ENCODE peak calls at places on chromosomes 5 and 9, in five cellular contexts. E is neuronal stem cell, T is IMR-90, C is H1, L is H9. I is an unnamed sample. For H3K79me1, the result is how much of the 10 kb centered on the place peaks cover.

GRCh38 chr9:86827893-86828292 is 119.4 kb downstream of the GAS1 start:
- DNase-seq in E (no peak), T (no peak), C (no peak), L (no peak), I (peak)

GRCh38 chr5:111902436-111902835 is 145.4 kb upstream of the NREP start:
- DNase-seq in L (no peak), E (no peak), T (no peak), C (no peak), I (no peak)

GRCh38 chr5:78757269-78758053 is 108.9 kb upstream of the LHFPL2 start:
- DNase-seq in L (no peak), E (no peak), T (peak), C (no peak), I (no peak)

GRCh38 chr5:149981233-149981632 is 19.2 kb downstream of the TIGD6 start:
- DNase-seq in L (no peak), T (no peak), E (no peak), C (no peak), I (no peak)

GRCh38 chr9:120043448-120043847 is 536.5 kb downstream of the CDK5RAP2 start:
- DNase-seq in C (no peak), L (no peak), E (no peak), T (no peak), I (no peak)

GRCh38 chr9:110140276-110140675 is 67.7 kb downstream of the C9orf152 start:
- DNase-seq in E (no peak), T (no peak), C (no peak), L (no peak), I (no peak)

GRCh38 chr5:137575847-137576246 is 76.7 kb upstream of the SPOCK1 start:
- DNase-seq in E (no peak), L (no peak), C (no peak), T (no peak), I (no peak)

GRCh38 chr9:21688108-21689102 is 114.0 kb upstream of the MTAP start:
- DNase-seq in T (peak), E (no peak), C (no peak), L (no peak), I (no peak)

GRCh38 chr5:11415751-11416150 is 488.5 kb downstream of the CTNND2 start:
- DNase-seq in C (no peak), T (no peak), E (peak), L (no peak), I (no peak)

GRCh38 chr5:33761139-33761538 is 130.7 kb downstream of the ADAMTS12 start:
- DNase-seq in L (peak), E (peak), C (no peak), T (peak), I (peak)

GRCh38 chr5:170182461-170182860 is 50.3 kb upstream of the C5orf58 start:
- DNase-seq in E (no peak), L (no peak), C (no peak), T (no peak), I (no peak)

GRCh38 chr5:72281764-72282499 is 38.1 kb downstream of the MRPS27 start:
- DNase-seq in L (no peak), E (no peak), T (peak), C (no peak), I (peak)

GRCh38 chr9:110099236-110099741 is 108.7 kb downstream of the C9orf152 start:
- DNase-seq in T (peak), E (no peak), C (no peak), L (no peak), I (no peak)

GRCh38 chr5:16735092-16735970 is 118.5 kb upstream of the RETREG1 start:
- DNase-seq in T (no peak), C (no peak), E (no peak), L (no peak), I (no peak)

GRCh38 chr5:59548807-59549357 is 344.6 kb downstream of the PDE4D start:
- DNase-seq in L (no peak), C (no peak), T (no peak), E (no peak), I (no peak)

GRCh38 chr9:2740616-2741015 is 23.3 kb downstream of the KCNV2 start:
- DNase-seq in C (no peak), L (no peak), E (no peak), T (peak), I (no peak)

GRCh38 chr5:150181766-150182545 is 7.9 kb upstream of the SLC6A7 start:
- DNase-seq in E (no peak), L (no peak), C (no peak), T (peak), I (no peak)

GRCh38 chr9:90333226-90333625 is 309.4 kb downstream of the DIRAS2 start:
- DNase-seq in C (no peak), T (no peak), E (no peak), L (no peak), I (peak)

GRCh38 chr5:95817430-95817829 is 5.1 kb downstream of the GLRX start:
- DNase-seq in T (peak), L (no peak), E (no peak), C (no peak), I (peak)

GRCh38 chr9:127347831-127348699 is 48.9 kb upstream of the SLC2A8 start:
- DNase-seq in C (no peak), T (peak), E (no peak), L (no peak), I (peak)

GRCh38 chr5:127968998-127969397 is 114.6 kb upstream of the SLC12A2 start:
- DNase-seq in C (no peak), L (no peak), T (no peak), E (no peak), I (no peak)

GRCh38 chr9:94950733-94951590 is 224.5 kb downstream of the AOPEP start:
- DNase-seq in L (no peak), E (no peak), C (no peak), T (peak), I (no peak)

GRCh38 chr5:127404190-127404589 is 113.2 kb upstream of the PRRC1 start:
- DNase-seq in E (no peak), C (no peak), L (no peak), T (no peak), I (no peak)

GRCh38 chr9:88659126-88659525 is 124.1 kb downstream of the NXNL2 start:
- DNase-seq in C (no peak), L (no peak), E (no peak), T (no peak), I (no peak)

GRCh38 chr9:16421534-16421933 is 448.9 kb downstream of the BNC2 start:
- DNase-seq in L (peak), C (no peak), T (peak), E (no peak), I (peak)

GRCh38 chr9:112360047-112360804 is 19.7 kb upstream of the HSDL2 start:
- DNase-seq in E (no peak), T (peak), C (no peak), L (no peak), I (no peak)

GRCh38 chr9:16335788-16336580 is 534.5 kb downstream of the BNC2 start:
- DNase-seq in C (no peak), E (no peak), T (peak), L (no peak), I (no peak)

GRCh38 chr5:135066781-135067430 is 32.9 kb upstream of the PITX1 start:
- DNase-seq in T (no peak), L (no peak), E (no peak), C (no peak), I (no peak)

GRCh38 chr9:134492721-134493470 is 148.7 kb upstream of the COL5A1 start:
- DNase-seq in T (no peak), E (no peak), L (no peak), C (no peak), I (no peak)

GRCh38 chr5:4258170-4258569 is 662.5 kb downstream of the IRX1 start:
- DNase-seq in E (no peak), C (no peak), L (no peak), T (no peak), I (no peak)

GRCh38 chr5:98839469-98840383 is 66.3 kb downstream of the RGMB start:
- DNase-seq in L (peak), C (no peak), E (no peak), T (no peak), I (peak)

GRCh38 chr5:83256091-83256775 is 178.9 kb downstream of the XRCC4 start:
- DNase-seq in E (no peak), L (no peak), C (no peak), T (peak), I (no peak)

GRCh38 chr5:98104454-98105188 is 668.8 kb upstream of the RGMB start:
- DNase-seq in T (no peak), C (no peak), E (no peak), L (no peak), I (no peak)

GRCh38 chr5:80921026-80921425 is 39.1 kb upstream of the RASGRF2 start:
- DNase-seq in L (peak), C (no peak), E (no peak), T (no peak), I (peak)

GRCh38 chr9:87970602-87971001 is 3.7 kb downstream of the CDK20 start:
- DNase-seq in C (no peak), L (no peak), E (no peak), T (no peak), I (no peak)

GRCh38 chr5:65830856-65831255 is 95.5 kb upstream of the ERBIN start:
- DNase-seq in T (no peak), C (no peak), L (no peak), E (peak), I (peak)

GRCh38 chr5:169567079-169567478 is 16.5 kb upstream of the SPDL1 start:
- DNase-seq in T (peak), E (no peak), C (no peak), L (peak), I (peak)

GRCh38 chr9:93058357-93059096 is at the start of gene SUSD3:
- DNase-seq in E (peak), C (peak), T (no peak), L (peak), I (peak)

DNA sequence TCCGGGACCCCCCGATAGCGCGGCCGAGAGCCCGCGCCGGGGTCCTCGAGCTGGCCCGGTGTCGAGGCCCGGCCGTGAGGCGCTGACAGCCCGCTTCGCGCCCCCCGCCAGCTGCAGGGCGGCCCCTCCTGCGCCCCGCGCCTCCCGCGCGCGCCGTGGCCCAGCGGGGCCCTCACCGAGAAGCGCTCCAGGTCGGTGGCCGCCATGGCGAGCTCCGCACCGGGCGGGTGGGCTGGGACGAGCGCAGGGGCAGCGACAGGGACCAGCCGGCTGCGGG is 169 bp downstream of the SEPTIN8 start:
- DNase-seq in E (no peak), T (no peak), C (no peak), L (no peak), I (no peak)
- H3K79me1 ChIP-seq in E (under half), T (under half), C (under half), L (under half), I (under half)

DNA sequence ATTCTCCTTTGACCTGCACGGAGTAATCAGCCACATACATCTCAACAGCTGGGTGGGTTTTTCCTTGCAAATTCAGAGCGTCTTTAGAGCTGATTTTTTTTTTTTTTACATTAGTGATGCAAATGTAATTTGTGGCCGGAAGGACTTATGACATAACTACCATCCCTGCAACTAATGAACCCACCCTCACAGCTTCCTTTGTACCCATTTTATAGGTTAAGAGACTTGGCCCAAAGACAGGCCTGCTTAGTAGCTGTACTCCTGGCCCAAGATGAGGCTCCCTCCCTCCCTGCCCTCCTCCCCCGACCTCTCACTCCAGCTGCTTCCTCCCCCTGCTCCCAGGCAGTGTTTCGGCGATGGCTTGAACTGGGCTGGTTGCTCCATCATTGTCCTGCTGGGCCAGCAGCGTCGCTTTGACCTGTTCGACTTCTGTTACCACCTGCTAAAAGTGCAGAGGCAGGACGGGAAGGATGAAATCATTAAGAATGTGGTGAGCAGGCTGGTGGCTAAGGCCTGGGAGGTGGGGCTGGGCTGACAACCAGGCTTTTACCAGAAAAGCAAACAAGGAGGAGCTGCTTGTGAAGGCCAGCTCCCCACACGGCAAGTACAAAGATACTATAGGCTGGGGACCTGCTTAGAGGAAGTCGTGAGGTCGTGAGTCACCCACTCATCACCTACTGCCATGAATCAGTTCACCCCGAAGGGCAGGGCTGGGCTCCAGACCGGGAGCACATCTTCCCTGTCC is 69.7 kb upstream of the NIPAL4 start:
- DNase-seq in T (peak), C (no peak), E (no peak), L (no peak), I (peak)
- H3K18ac ChIP-seq in T (no peak), C (no peak), E (no peak), L (no peak), I (no peak)

GRCh38 chr5:61274561-61274960 is 57.5 kb upstream of the ZSWIM6 start:
- DNase-seq in C (no peak), L (no peak), E (no peak), T (peak), I (no peak)

GRCh38 chr5:61277781-61278180 is 54.3 kb upstream of the ZSWIM6 start:
- DNase-seq in T (no peak), E (no peak), L (no peak), C (no peak), I (no peak)

GRCh38 chr5:61277190-61277589 is 54.9 kb upstream of the ZSWIM6 start:
- DNase-seq in T (peak), L (peak), C (no peak), E (no peak), I (peak)

GRCh38 chr5:61273279-61273678 is 58.8 kb upstream of the ZSWIM6 start:
- DNase-seq in L (no peak), T (no peak), E (no peak), C (no peak), I (peak)

GRCh38 chr5:61275841-61276240 is 56.2 kb upstream of the ZSWIM6 start:
- DNase-seq in T (peak), C (no peak), L (no peak), E (no peak), I (peak)
- H4K8ac ChIP-seq in T (peak), C (no peak), L (no peak), E (peak), I (no peak)

DNA sequence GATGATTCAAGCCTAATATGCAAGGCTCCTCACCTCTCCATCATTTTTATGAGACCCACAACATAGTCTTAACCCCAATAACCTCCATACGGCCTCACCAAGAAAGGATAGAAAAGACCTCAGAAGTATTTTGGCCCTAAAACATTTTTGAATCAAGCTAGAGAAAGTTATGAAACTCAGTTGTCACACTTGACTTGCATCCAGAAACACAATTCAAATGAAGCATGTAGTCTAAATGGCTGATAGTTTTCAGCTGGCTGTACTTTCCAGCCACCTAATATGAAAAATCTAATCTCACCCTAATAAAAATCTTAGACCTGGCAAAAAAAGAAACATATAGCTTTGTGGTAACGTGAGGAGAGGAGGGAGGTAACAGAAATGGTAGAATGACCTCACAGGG is 116.0 kb downstream of the ARL15 start:
- DNase-seq in L (no peak), T (no peak), C (no peak), E (no peak), I (no peak)
- H3K79me1 ChIP-seq in L (under half), T (under half), C (under half), E (under half), I (under half)

DNA sequence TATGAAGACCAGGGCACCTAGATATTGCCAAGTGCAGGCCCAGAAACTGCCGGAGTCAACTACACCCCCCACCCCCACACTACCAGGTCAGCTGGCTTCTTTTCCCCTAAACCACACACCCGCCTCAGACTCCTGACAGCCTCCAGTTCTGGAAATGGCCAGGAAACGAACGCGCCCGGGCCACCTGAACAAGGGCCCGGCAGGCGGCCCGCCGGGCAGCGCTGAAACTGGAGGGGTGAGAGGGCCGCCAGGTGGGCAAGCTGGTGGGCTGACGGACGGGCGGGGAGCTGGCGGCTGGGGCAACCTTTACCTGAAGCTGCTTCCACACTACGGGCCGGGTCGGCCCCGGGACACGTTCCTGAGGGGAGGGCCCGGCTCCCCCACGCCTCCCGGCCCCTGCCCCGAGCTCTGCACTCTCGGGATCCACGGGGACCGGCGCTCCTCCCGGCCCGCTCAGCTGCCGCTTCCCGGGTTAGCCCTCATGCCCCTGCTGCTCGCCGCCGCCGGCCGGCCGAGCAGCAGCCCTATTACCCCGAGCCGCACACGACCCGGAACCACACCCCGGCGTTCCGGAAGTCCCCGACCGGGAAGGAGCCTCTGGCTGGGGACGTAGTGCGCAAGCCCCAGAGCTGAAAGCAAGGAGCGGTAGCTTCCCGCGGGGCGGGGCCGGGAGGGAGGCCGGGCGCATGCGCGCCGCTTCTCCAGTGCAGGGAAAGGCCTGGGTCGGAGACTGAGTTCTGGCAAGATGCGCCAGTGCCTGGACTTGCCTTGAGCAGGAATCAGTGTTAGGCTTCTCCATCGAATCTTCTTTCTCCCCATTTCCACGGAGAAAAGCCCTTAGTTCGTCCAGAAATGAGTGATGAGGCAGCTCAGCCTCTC is at the start of gene MAPKAP1:
- DNase-seq in L (peak), T (peak), C (peak), E (peak), I (peak)
- H3K18ac ChIP-seq in L (no peak), T (peak), C (peak), E (peak), I (peak)

DNA sequence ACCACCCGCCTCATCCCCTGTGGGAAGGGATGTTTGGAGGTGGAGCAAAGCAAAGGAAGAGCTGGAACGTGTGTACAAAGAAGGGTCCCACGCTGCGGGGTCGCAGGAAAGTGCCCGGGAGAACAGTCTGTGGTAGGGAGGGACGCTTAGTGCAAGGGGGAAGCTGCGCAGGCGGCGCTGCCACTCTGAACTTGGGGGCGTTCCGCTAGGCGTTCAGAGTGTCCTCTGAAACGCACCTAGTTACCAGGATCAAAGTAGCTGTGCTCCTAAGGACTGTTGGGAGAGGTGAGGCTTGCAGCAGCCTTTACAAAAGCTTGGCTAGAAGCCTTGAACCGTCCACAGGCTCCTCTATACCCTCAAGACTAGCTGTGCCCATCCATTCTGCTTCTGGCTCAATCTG is 29.3 kb upstream of the PDE8B start:
- DNase-seq in L (no peak), C (no peak), T (no peak), E (no peak), I (no peak)
- H4K8ac ChIP-seq in L (no peak), C (no peak), T (no peak), E (no peak), I (no peak)

DNA sequence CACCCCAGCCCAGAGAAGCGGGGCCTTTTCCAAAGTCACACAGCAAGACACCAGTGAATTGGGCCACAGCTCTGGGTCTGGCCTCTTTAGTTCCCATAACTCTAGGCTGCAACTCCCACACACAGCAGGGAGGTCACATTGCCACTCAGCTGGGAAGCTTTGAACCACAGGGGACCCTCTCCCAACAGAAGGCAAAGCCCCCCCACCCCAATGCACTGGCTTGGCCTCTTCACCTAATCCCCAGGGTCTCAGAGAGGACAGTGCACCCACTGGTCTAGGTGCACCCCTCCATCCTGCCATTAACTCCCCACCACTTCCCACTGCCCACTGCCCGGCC is 156.7 kb upstream of the IER5L start:
- DNase-seq in C (no peak), E (no peak), L (no peak), T (no peak), I (no peak)
- H3K79me1 ChIP-seq in C (under half), E (under half), L (under half), T (under half), I (under half)